ENCODE peak calls at places on chromosome 11, in ten cellular contexts. K is GM13976; S is activated CD4-positive, alpha-beta T cell treated with anti-CD3 and anti-CD28 coated beads, Interleukin-2, amount 10 ng/mL, durations not matched to agents 7 days and 5 days; G is Daoy; U is OCI-M1; L is cardiac muscle cell; M is substantia nigra; N is H7; B is amniotic stem cell; E is Ammon's horn. Z is an unnamed sample.

GRCh38 chr11:131043251-131043650 is 127.0 kb upstream of the SNX19 start:
- DNase-seq in K (no peak), S (no peak), G (no peak), U (no peak), L (no peak), M (no peak), N (no peak), B (no peak), E (no peak), Z (no peak)

GRCh38 chr11:129895126-129896041 is at the start of gene NFRKB:
- DNase-seq in K (peak), S (peak), G (peak), U (peak), L (peak), M (peak), N (peak), B (peak), E (peak), Z (peak)

GRCh38 chr11:71325418-71326327 is 73.3 kb upstream of the SHANK2 start:
- DNase-seq in K (no peak), S (no peak), G (no peak), U (no peak), L (no peak), M (no peak), N (peak), B (no peak), E (no peak), Z (no peak)

GRCh38 chr11:61978703-61979661 is 11.5 kb upstream of the FTH1 start:
- DNase-seq in K (no peak), S (no peak), G (no peak), U (no peak), L (peak), M (no peak), N (no peak), B (peak), E (no peak), Z (no peak)

GRCh38 chr11:46918087-46918751 is at the start of gene LRP4:
- DNase-seq in K (peak), S (peak), G (peak), U (no peak), L (peak), M (peak), N (peak), B (no peak), E (peak), Z (no peak)

GRCh38 chr11:9264381-9265210 is 554 bp downstream of the DENND5A start:
- DNase-seq in K (peak), S (no peak), G (peak), U (peak), L (peak), M (peak), N (peak), B (peak), E (peak), Z (peak)

GRCh38 chr11:122042981-122043380 is 73.0 kb downstream of the BLID start:
- DNase-seq in K (no peak), S (no peak), G (no peak), U (no peak), L (no peak), M (no peak), N (no peak), B (no peak), E (no peak), Z (no peak)

GRCh38 chr11:18657696-18658095 is 23.6 kb upstream of the SPTY2D1 start:
- DNase-seq in K (no peak), S (no peak), G (no peak), U (peak), L (no peak), M (no peak), N (no peak), B (no peak), E (no peak), Z (no peak)

GRCh38 chr11:34600339-34601084 is 20.4 kb upstream of the EHF start:
- DNase-seq in K (no peak), S (no peak), G (peak), U (peak), L (no peak), M (no peak), N (no peak), B (no peak), E (no peak), Z (no peak)

GRCh38 chr11:74909812-74910211 is 39.1 kb downstream of the XRRA1 start:
- DNase-seq in K (no peak), S (no peak), G (no peak), U (no peak), L (no peak), M (no peak), N (no peak), B (no peak), E (no peak), Z (no peak)

GRCh38 chr11:43504316-43504950 is 145.7 kb downstream of the TTC17 start:
- DNase-seq in K (peak), S (no peak), G (no peak), U (peak), L (peak), M (no peak), N (peak), B (no peak), E (peak), Z (no peak)

GRCh38 chr11:68694404-68695297 is 10.3 kb downstream of the GAL start:
- DNase-seq in K (no peak), S (no peak), G (no peak), U (peak), L (no peak), M (no peak), N (peak), B (no peak), E (no peak), Z (no peak)

GRCh38 chr11:2737876-2738275 is 38.1 kb upstream of the KCNQ1OT1 start:
- DNase-seq in K (no peak), S (no peak), G (peak), U (peak), L (peak), M (no peak), N (peak), B (no peak), E (no peak), Z (no peak)

GRCh38 chr11:10499452-10500262 is 41.3 kb downstream of the RNF141 start:
- DNase-seq in K (peak), S (no peak), G (no peak), U (no peak), L (no peak), M (no peak), N (peak), B (no peak), E (no peak), Z (no peak)

GRCh38 chr11:37946155-37946766 is 1348.2 kb upstream of the RAG2 start:
- DNase-seq in K (no peak), S (peak), G (no peak), U (peak), L (peak), M (no peak), N (peak), B (no peak), E (no peak), Z (no peak)

GRCh38 chr11:77762426-77762825 is 58.1 kb downstream of the RSF1 start:
- DNase-seq in K (no peak), S (no peak), G (no peak), U (no peak), L (no peak), M (no peak), N (no peak), B (no peak), E (no peak), Z (no peak)

GRCh38 chr11:46832511-46833214 is 13.4 kb downstream of the CKAP5 start:
- DNase-seq in K (no peak), S (no peak), G (no peak), U (peak), L (no peak), M (no peak), N (no peak), B (no peak), E (no peak), Z (no peak)

GRCh38 chr11:69382131-69383128 is 88.5 kb downstream of the MYEOV start:
- DNase-seq in K (peak), S (no peak), G (no peak), U (no peak), L (peak), M (no peak), N (peak), B (no peak), E (peak), Z (peak)

GRCh38 chr11:68973219-68973618 is 7.6 kb downstream of the MRGPRD start:
- DNase-seq in K (no peak), S (no peak), G (no peak), U (no peak), L (no peak), M (no peak), N (no peak), B (no peak), E (no peak), Z (no peak)

GRCh38 chr11:125262194-125262824 is 97.8 kb downstream of the PKNOX2 start:
- DNase-seq in K (no peak), S (no peak), G (no peak), U (no peak), L (peak), M (no peak), N (no peak), B (no peak), E (no peak), Z (no peak)

GRCh38 chr11:78564037-78564888 is 10.4 kb downstream of the NARS2 start:
- DNase-seq in K (peak), S (peak), G (peak), U (peak), L (peak), M (peak), N (no peak), B (peak), E (peak), Z (no peak)

GRCh38 chr11:33040127-33040861 is 922 bp downstream of the TCP11L1 start:
- DNase-seq in K (peak), S (peak), G (no peak), U (no peak), L (peak), M (no peak), N (no peak), B (no peak), E (peak), Z (no peak)

GRCh38 chr11:104583857-104584256 is 314.4 kb downstream of the CASP12 start:
- DNase-seq in K (no peak), S (no peak), G (no peak), U (no peak), L (no peak), M (no peak), N (no peak), B (no peak), E (no peak), Z (no peak)

GRCh38 chr11:1042626-1043562 is 6.4 kb upstream of the MUC6 start:
- DNase-seq in K (no peak), S (no peak), G (no peak), U (no peak), L (no peak), M (no peak), N (peak), B (no peak), E (no peak), Z (no peak)

GRCh38 chr11:88543902-88544655 is 206.5 kb upstream of the CTSC start:
- DNase-seq in K (peak), S (peak), G (peak), U (peak), L (peak), M (peak), N (peak), B (peak), E (peak), Z (peak)

GRCh38 chr11:57260937-57261783 is 24.1 kb upstream of the APLNR start:
- DNase-seq in K (no peak), S (no peak), G (no peak), U (no peak), L (no peak), M (no peak), N (no peak), B (no peak), E (no peak), Z (no peak)

GRCh38 chr11:26649884-26650283 is 72.0 kb downstream of the SLC5A12 start:
- DNase-seq in K (peak), S (peak), G (peak), U (peak), L (peak), M (peak), N (peak), B (peak), E (peak), Z (no peak)

GRCh38 chr11:1104411-1105182 is 29.9 kb downstream of the MUC2 start:
- DNase-seq in K (no peak), S (no peak), G (no peak), U (no peak), L (no peak), M (no peak), N (no peak), B (no peak), E (no peak), Z (no peak)

GRCh38 chr11:117073539-117073938 is 24.7 kb downstream of the SIK3 start:
- DNase-seq in K (no peak), S (no peak), G (no peak), U (no peak), L (peak), M (no peak), N (no peak), B (no peak), E (no peak), Z (no peak)

GRCh38 chr11:76962583-76963416 is 71.4 kb upstream of the B3GNT6 start:
- DNase-seq in K (peak), S (peak), G (no peak), U (peak), L (no peak), M (no peak), N (no peak), B (no peak), E (no peak), Z (no peak)

GRCh38 chr11:61152816-61153592 is 8.2 kb downstream of the VPS37C start:
- DNase-seq in K (no peak), S (no peak), G (peak), U (no peak), L (peak), M (no peak), N (no peak), B (peak), E (no peak), Z (no peak)

GRCh38 chr11:126991596-126991995 is 9.0 kb downstream of the KIRREL3 start:
- DNase-seq in K (no peak), S (no peak), G (peak), U (no peak), L (peak), M (no peak), N (no peak), B (no peak), E (no peak), Z (no peak)

GRCh38 chr11:114036156-114036811 is 23.2 kb upstream of the ZBTB16 start:
- DNase-seq in K (peak), S (peak), G (peak), U (peak), L (peak), M (peak), N (peak), B (no peak), E (peak), Z (peak)

GRCh38 chr11:7964873-7965272 is 374 bp downstream of the NLRP10 start:
- DNase-seq in K (no peak), S (no peak), G (peak), U (no peak), L (no peak), M (no peak), N (no peak), B (no peak), E (no peak), Z (no peak)

GRCh38 chr11:13692172-13692571 is 23.7 kb downstream of the FAR1 start:
- DNase-seq in K (no peak), S (no peak), G (no peak), U (no peak), L (no peak), M (no peak), N (no peak), B (no peak), E (no peak), Z (no peak)

GRCh38 chr11:126328938-126329643 is 25.2 kb downstream of the DCPS start:
- DNase-seq in K (no peak), S (no peak), G (no peak), U (no peak), L (no peak), M (no peak), N (no peak), B (no peak), E (no peak), Z (no peak)

GRCh38 chr11:32088117-32088941 is 2.5 kb upstream of the RCN1 start:
- DNase-seq in K (peak), S (no peak), G (peak), U (peak), L (peak), M (no peak), N (no peak), B (peak), E (peak), Z (peak)